ENCODE peak calls at places on chromosomes 5 and 9, in six cellular contexts. One of them, this sample, is unnamed.

GRCh38 chr9:69818946-69819345 is 1.7 kb upstream of the CFAP95 start:
- DNase-seq in EH: peak; percentile 49
- DNase-seq in NCI-H2081: no peak
- DNase-seq in HEK293T: no peak
- DNase-seq in T-helper 9 cell: no peak
- DNase-seq in SK-N-SH: peak; percentile 10
- DNase-seq in this sample: no peak

GRCh38 chr5:75412111-75412990 is 75.3 kb downstream of the HMGCR start:
- DNase-seq in EH: peak; percentile 18
- DNase-seq in NCI-H2081: peak; percentile 14
- DNase-seq in HEK293T: no peak
- DNase-seq in T-helper 9 cell: no peak
- DNase-seq in SK-N-SH: no peak
- DNase-seq in this sample: no peak

GRCh38 chr5:38719916-38720315 is 125.9 kb upstream of the OSMR start:
- DNase-seq in EH: peak; percentile 90
- DNase-seq in NCI-H2081: no peak
- DNase-seq in HEK293T: no peak
- DNase-seq in T-helper 9 cell: no peak
- DNase-seq in SK-N-SH: no peak
- DNase-seq in this sample: no peak

GRCh38 chr9:69555802-69556201 is 116.4 kb downstream of the APBA1 start:
- DNase-seq in EH: no peak
- DNase-seq in NCI-H2081: no peak
- DNase-seq in HEK293T: no peak
- DNase-seq in T-helper 9 cell: no peak
- DNase-seq in SK-N-SH: no peak
- DNase-seq in this sample: no peak

GRCh38 chr5:63854076-63854475 is 108.2 kb downstream of the HTR1A start:
- DNase-seq in EH: no peak
- DNase-seq in NCI-H2081: no peak
- DNase-seq in HEK293T: no peak
- DNase-seq in T-helper 9 cell: no peak
- DNase-seq in SK-N-SH: no peak
- DNase-seq in this sample: peak; percentile 11

GRCh38 chr9:83218411-83219090 is 155.6 kb upstream of the RASEF start:
- DNase-seq in EH: no peak
- DNase-seq in NCI-H2081: no peak
- DNase-seq in HEK293T: no peak
- DNase-seq in T-helper 9 cell: no peak
- DNase-seq in SK-N-SH: no peak
- DNase-seq in this sample: no peak

GRCh38 chr9:33374634-33375237 is 27.6 kb downstream of the AQP7 start:
- DNase-seq in EH: peak; percentile 79
- DNase-seq in NCI-H2081: peak; percentile 66
- DNase-seq in HEK293T: peak; percentile 79
- DNase-seq in T-helper 9 cell: peak; percentile 49
- DNase-seq in SK-N-SH: peak; percentile 84
- DNase-seq in this sample: peak; percentile 75

GRCh38 chr9:78813602-78814180 is 516.8 kb downstream of the PSAT1 start:
- DNase-seq in EH: no peak
- DNase-seq in NCI-H2081: no peak
- DNase-seq in HEK293T: no peak
- DNase-seq in T-helper 9 cell: no peak
- DNase-seq in SK-N-SH: no peak
- DNase-seq in this sample: no peak

GRCh38 chr9:116280529-116280928 is 126.9 kb downstream of the PAPPA start:
- DNase-seq in EH: no peak
- DNase-seq in NCI-H2081: no peak
- DNase-seq in HEK293T: no peak
- DNase-seq in T-helper 9 cell: no peak
- DNase-seq in SK-N-SH: no peak
- DNase-seq in this sample: peak; percentile 6

GRCh38 chr5:159777049-159777448 is 139.2 kb upstream of the ADRA1B start:
- DNase-seq in EH: no peak
- DNase-seq in NCI-H2081: no peak
- DNase-seq in HEK293T: no peak
- DNase-seq in T-helper 9 cell: no peak
- DNase-seq in SK-N-SH: no peak
- DNase-seq in this sample: no peak

GRCh38 chr5:176901260-176902101 is 2.3 kb upstream of the HK3 start:
- DNase-seq in EH: no peak
- DNase-seq in NCI-H2081: no peak
- DNase-seq in HEK293T: no peak
- DNase-seq in T-helper 9 cell: no peak
- DNase-seq in SK-N-SH: no peak
- DNase-seq in this sample: no peak

GRCh38 chr5:120926471-120926870 is 462.4 kb downstream of the PRR16 start:
- DNase-seq in EH: no peak
- DNase-seq in NCI-H2081: no peak
- DNase-seq in HEK293T: no peak
- DNase-seq in T-helper 9 cell: no peak
- DNase-seq in SK-N-SH: no peak
- DNase-seq in this sample: no peak

GRCh38 chr5:32126691-32127090 is 47.4 kb downstream of the GOLPH3 start:
- DNase-seq in EH: no peak
- DNase-seq in NCI-H2081: no peak
- DNase-seq in HEK293T: no peak
- DNase-seq in T-helper 9 cell: no peak
- DNase-seq in SK-N-SH: no peak
- DNase-seq in this sample: no peak

GRCh38 chr5:142613231-142613630 is 72.7 kb downstream of the FGF1 start:
- DNase-seq in EH: peak; percentile 69
- DNase-seq in NCI-H2081: no peak
- DNase-seq in HEK293T: no peak
- DNase-seq in T-helper 9 cell: no peak
- DNase-seq in SK-N-SH: no peak
- DNase-seq in this sample: no peak

GRCh38 chr9:71333311-71333710 is 211.9 kb upstream of the TRPM3 start:
- DNase-seq in EH: no peak
- DNase-seq in NCI-H2081: no peak
- DNase-seq in HEK293T: no peak
- DNase-seq in T-helper 9 cell: no peak
- DNase-seq in SK-N-SH: no peak
- DNase-seq in this sample: no peak

GRCh38 chr5:137347865-137348264 is 151.3 kb downstream of the SPOCK1 start:
- DNase-seq in EH: no peak
- DNase-seq in NCI-H2081: no peak
- DNase-seq in HEK293T: no peak
- DNase-seq in T-helper 9 cell: no peak
- DNase-seq in SK-N-SH: no peak
- DNase-seq in this sample: no peak

GRCh38 chr5:178137991-178138390 is 7.2 kb downstream of the RMND5B start:
- DNase-seq in EH: no peak
- DNase-seq in NCI-H2081: no peak
- DNase-seq in HEK293T: no peak
- DNase-seq in T-helper 9 cell: no peak
- DNase-seq in SK-N-SH: no peak
- DNase-seq in this sample: no peak

This sample was measured in SJCRH30.